ENCODE peak calls at places on chromosomes 1 and 21, in five cellular contexts. One of them, this sample, is unnamed.

GRCh38 chr1:64616039-64616438 is 128.8 kb upstream of the RAVER2 start:
- DNase-seq in cardiac muscle cell: peak; percentile 73
- DNase-seq in A549: no peak
- DNase-seq in endothelial cell of umbilical vein: no peak
- DNase-seq in fibroblast of lung: no peak
- DNase-seq in this sample: no peak

GRCh38 chr1:167562697-167563096 is 9.1 kb upstream of the CREG1 start:
- DNase-seq in A549: no peak
- DNase-seq in fibroblast of lung: peak; percentile 27
- DNase-seq in cardiac muscle cell: no peak
- DNase-seq in endothelial cell of umbilical vein: no peak
- DNase-seq in this sample: no peak

GRCh38 chr1:239816090-239816812 is 275.4 kb upstream of the FMN2 start:
- DNase-seq in A549: peak; percentile 89
- DNase-seq in endothelial cell of umbilical vein: no peak
- DNase-seq in fibroblast of lung: peak; percentile 77
- DNase-seq in cardiac muscle cell: no peak
- DNase-seq in this sample: no peak

GRCh38 chr1:160407819-160408801 is 7.7 kb downstream of the VANGL2 start:
- DNase-seq in fibroblast of lung: no peak
- DNase-seq in cardiac muscle cell: no peak
- DNase-seq in A549: no peak
- DNase-seq in endothelial cell of umbilical vein: no peak
- DNase-seq in this sample: no peak

GRCh38 chr1:30788580-30789387 is 31.2 kb upstream of the LAPTM5 start:
- DNase-seq in cardiac muscle cell: no peak
- DNase-seq in endothelial cell of umbilical vein: no peak
- DNase-seq in fibroblast of lung: no peak
- DNase-seq in A549: no peak
- DNase-seq in this sample: no peak

GRCh38 chr21:44921928-44922327 is 1.2 kb upstream of the ITGB2 start:
- DNase-seq in cardiac muscle cell: no peak
- DNase-seq in fibroblast of lung: no peak
- DNase-seq in endothelial cell of umbilical vein: no peak
- DNase-seq in A549: no peak
- DNase-seq in this sample: no peak

GRCh38 chr21:15063081-15063820 is 1.5 kb downstream of the NRIP1 start:
- DNase-seq in fibroblast of lung: no peak
- DNase-seq in endothelial cell of umbilical vein: peak; percentile 47
- DNase-seq in cardiac muscle cell: peak; percentile 37
- DNase-seq in A549: no peak
- DNase-seq in this sample: no peak

GRCh38 chr1:5995871-5996630 is 3.8 kb upstream of the NPHP4 start:
- DNase-seq in A549: no peak
- DNase-seq in cardiac muscle cell: no peak
- DNase-seq in fibroblast of lung: no peak
- DNase-seq in endothelial cell of umbilical vein: no peak
- DNase-seq in this sample: no peak

GRCh38 chr21:44816761-44817505 is 929 bp downstream of the SUMO3 start:
- DNase-seq in endothelial cell of umbilical vein: no peak
- DNase-seq in cardiac muscle cell: no peak
- DNase-seq in fibroblast of lung: no peak
- DNase-seq in A549: no peak
- DNase-seq in this sample: no peak

GRCh38 chr1:216905052-216905580 is 181.9 kb upstream of the ESRRG start:
- DNase-seq in cardiac muscle cell: no peak
- DNase-seq in endothelial cell of umbilical vein: no peak
- DNase-seq in fibroblast of lung: no peak
- DNase-seq in A549: no peak
- DNase-seq in this sample: no peak

GRCh38 chr1:86541859-86542258 is 5.0 kb upstream of the CLCA4 start:
- DNase-seq in fibroblast of lung: no peak
- DNase-seq in cardiac muscle cell: no peak
- DNase-seq in endothelial cell of umbilical vein: no peak
- DNase-seq in A549: no peak
- DNase-seq in this sample: no peak

GRCh38 chr1:186530104-186530503 is 69.2 kb upstream of the PDC start:
- DNase-seq in cardiac muscle cell: no peak
- DNase-seq in endothelial cell of umbilical vein: no peak
- DNase-seq in A549: no peak
- DNase-seq in fibroblast of lung: peak; percentile 33
- DNase-seq in this sample: no peak

GRCh38 chr1:178594133-178594532 is 81.2 kb downstream of the TEX35 start:
- DNase-seq in endothelial cell of umbilical vein: peak; percentile 37
- DNase-seq in fibroblast of lung: no peak
- DNase-seq in cardiac muscle cell: no peak
- DNase-seq in A549: no peak
- DNase-seq in this sample: no peak

GRCh38 chr1:205939690-205940330 is 3.4 kb downstream of the SLC26A9 start:
- DNase-seq in endothelial cell of umbilical vein: no peak
- DNase-seq in cardiac muscle cell: peak; percentile 63
- DNase-seq in A549: peak; percentile 58
- DNase-seq in fibroblast of lung: no peak
- DNase-seq in this sample: no peak

GRCh38 chr1:12255918-12256317 is 26.1 kb downstream of the VPS13D start:
- DNase-seq in A549: no peak
- DNase-seq in fibroblast of lung: no peak
- DNase-seq in cardiac muscle cell: no peak
- DNase-seq in endothelial cell of umbilical vein: no peak
- DNase-seq in this sample: no peak

GRCh38 chr21:15839601-15840000 is 109.8 kb downstream of the USP25 start:
- DNase-seq in fibroblast of lung: no peak
- DNase-seq in endothelial cell of umbilical vein: no peak
- DNase-seq in A549: no peak
- DNase-seq in cardiac muscle cell: no peak
- DNase-seq in this sample: no peak

GRCh38 chr1:154490327-154490726 is 11.7 kb upstream of the TDRD10 start:
- DNase-seq in fibroblast of lung: no peak
- DNase-seq in cardiac muscle cell: no peak
- DNase-seq in A549: no peak
- DNase-seq in endothelial cell of umbilical vein: peak; percentile 49
- DNase-seq in this sample: no peak

GRCh38 chr1:236287757-236288619 is 6.2 kb upstream of the ERO1B start:
- DNase-seq in cardiac muscle cell: peak; percentile 18
- DNase-seq in A549: no peak
- DNase-seq in fibroblast of lung: no peak
- DNase-seq in endothelial cell of umbilical vein: no peak
- DNase-seq in this sample: no peak

GRCh38 chr1:3219005-3219724 is 150.2 kb downstream of the PRDM16 start:
- DNase-seq in endothelial cell of umbilical vein: no peak
- DNase-seq in cardiac muscle cell: no peak
- DNase-seq in fibroblast of lung: peak; percentile 1
- DNase-seq in A549: peak; percentile 2
- DNase-seq in this sample: no peak

GRCh38 chr1:58864654-58865053 is 80.8 kb upstream of the JUN start:
- DNase-seq in cardiac muscle cell: no peak
- DNase-seq in endothelial cell of umbilical vein: no peak
- DNase-seq in A549: no peak
- DNase-seq in fibroblast of lung: no peak
- DNase-seq in this sample: no peak

GRCh38 chr1:30489737-30490389 is 233.5 kb downstream of the MATN1 start:
- DNase-seq in cardiac muscle cell: no peak
- DNase-seq in A549: no peak
- DNase-seq in fibroblast of lung: no peak
- DNase-seq in endothelial cell of umbilical vein: no peak
- DNase-seq in this sample: no peak

GRCh38 chr1:217907504-217907903 is 276.4 kb downstream of the SPATA17 start:
- DNase-seq in A549: peak; percentile 36
- DNase-seq in fibroblast of lung: peak; percentile 39
- DNase-seq in endothelial cell of umbilical vein: no peak
- DNase-seq in cardiac muscle cell: no peak
- DNase-seq in this sample: no peak

GRCh38 chr1:181089777-181090505 is 1.4 kb downstream of the IER5 start:
- DNase-seq in fibroblast of lung: peak; percentile 59
- DNase-seq in A549: no peak
- DNase-seq in endothelial cell of umbilical vein: peak; percentile 72
- DNase-seq in cardiac muscle cell: peak; percentile 54
- DNase-seq in this sample: no peak

GRCh38 chr1:30847358-30847972 is 61.1 kb downstream of the SDC3 start:
- DNase-seq in A549: no peak
- DNase-seq in cardiac muscle cell: no peak
- DNase-seq in fibroblast of lung: peak; percentile 65
- DNase-seq in endothelial cell of umbilical vein: peak; percentile 81
- DNase-seq in this sample: no peak

GRCh38 chr1:110783292-110783918 is 89.5 kb upstream of the CD53 start:
- DNase-seq in cardiac muscle cell: peak; percentile 68
- DNase-seq in fibroblast of lung: peak; percentile 58
- DNase-seq in endothelial cell of umbilical vein: peak; percentile 47
- DNase-seq in A549: peak; percentile 50
- DNase-seq in this sample: no peak

GRCh38 chr21:45950740-45951515 is 30.6 kb upstream of the COL6A1 start:
- DNase-seq in fibroblast of lung: peak; percentile 64
- DNase-seq in cardiac muscle cell: no peak
- DNase-seq in endothelial cell of umbilical vein: peak; percentile 12
- DNase-seq in A549: no peak
- DNase-seq in this sample: no peak

GRCh38 chr1:31423418-31423947 is 10.5 kb downstream of the SERINC2 start:
- DNase-seq in fibroblast of lung: no peak
- DNase-seq in cardiac muscle cell: no peak
- DNase-seq in A549: no peak
- DNase-seq in endothelial cell of umbilical vein: no peak
- DNase-seq in this sample: no peak

GRCh38 chr21:36163780-36164426 is 7.3 kb downstream of the DOP1B start:
- DNase-seq in fibroblast of lung: no peak
- DNase-seq in endothelial cell of umbilical vein: no peak
- DNase-seq in cardiac muscle cell: no peak
- DNase-seq in A549: no peak
- DNase-seq in this sample: no peak

DNA sequence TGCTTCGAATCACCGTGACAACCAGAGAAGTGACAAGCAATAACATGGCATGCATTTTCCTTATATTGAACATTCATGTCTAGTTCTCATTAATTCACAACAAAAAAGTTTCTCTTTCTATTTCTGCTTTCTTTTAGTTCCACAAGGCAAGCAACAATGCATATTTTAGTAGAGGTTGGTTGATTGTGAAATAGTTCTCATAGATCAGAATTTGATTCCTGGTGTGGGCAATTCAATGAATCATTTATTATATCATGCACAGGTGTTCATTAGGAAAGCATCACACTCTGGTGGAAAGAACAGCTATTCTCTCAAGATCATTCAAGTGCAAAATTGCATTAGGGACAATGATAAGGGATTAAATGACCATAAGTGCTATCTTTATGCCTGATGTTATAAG is 980.9 kb downstream of the BRINP3 start:
- DNase-seq in cardiac muscle cell: no peak
- DNase-seq in endothelial cell of umbilical vein: no peak
- DNase-seq in A549: no peak
- DNase-seq in fibroblast of lung: no peak
- DNase-seq in this sample: no peak
- TF ChIP-seq CTCF in cardiac muscle cell: no peak
- TF ChIP-seq CTCF in endothelial cell of umbilical vein: no peak
- TF ChIP-seq CTCF in A549: no peak
- TF ChIP-seq CTCF in fibroblast of lung: no peak
- TF ChIP-seq CTCF in this sample: no peak

DNA sequence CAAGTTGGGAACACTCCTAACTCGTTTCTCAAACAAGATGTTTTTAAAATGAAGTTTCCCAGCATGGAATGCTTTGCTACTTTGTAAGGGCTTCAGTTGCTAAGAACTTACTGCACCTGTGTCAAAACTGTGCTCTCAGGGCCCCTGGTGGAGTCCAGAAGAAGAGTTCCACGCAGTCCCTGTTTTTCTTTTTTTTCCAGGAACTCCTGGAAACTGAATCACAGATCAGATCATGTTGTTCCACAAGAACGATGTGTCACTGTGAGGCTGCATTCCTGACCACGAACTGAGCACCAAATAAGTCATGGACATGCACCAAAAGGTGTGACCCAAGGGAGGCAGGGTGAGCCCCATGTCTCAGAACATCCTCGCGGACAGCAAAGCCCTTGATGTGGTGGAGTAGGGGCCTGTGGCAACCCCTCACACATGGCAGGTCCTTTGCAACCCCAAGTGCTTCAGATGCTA is 257.2 kb downstream of the KCNJ6 start:
- DNase-seq in A549: peak; percentile 79
- DNase-seq in fibroblast of lung: peak; percentile 75
- DNase-seq in endothelial cell of umbilical vein: peak; percentile 95
- DNase-seq in cardiac muscle cell: no peak
- DNase-seq in this sample: no peak
- TF ChIP-seq CTCF in A549: no peak
- TF ChIP-seq CTCF in fibroblast of lung: peak; percentile 27
- TF ChIP-seq CTCF in endothelial cell of umbilical vein: peak; percentile 62
- TF ChIP-seq CTCF in cardiac muscle cell: peak; percentile 23
- TF ChIP-seq CTCF in this sample: no peak

GRCh38 chr1:155978325-155978972 is at the start of gene ARHGEF2:
- DNase-seq in cardiac muscle cell: peak; percentile 86
- DNase-seq in fibroblast of lung: peak; percentile 67
- DNase-seq in endothelial cell of umbilical vein: peak; percentile 50
- DNase-seq in A549: peak; percentile 80
- DNase-seq in this sample: peak; percentile 79
- TF ChIP-seq CTCF in cardiac muscle cell: peak; percentile 40
- TF ChIP-seq CTCF in fibroblast of lung: peak; percentile 40
- TF ChIP-seq CTCF in endothelial cell of umbilical vein: peak; percentile 44
- TF ChIP-seq CTCF in A549: peak; percentile 23
- TF ChIP-seq CTCF in this sample: peak; percentile 54

GRCh38 chr1:202589190-202589680 is 121.0 kb downstream of the SYT2 start:
- DNase-seq in cardiac muscle cell: peak; percentile 33
- DNase-seq in endothelial cell of umbilical vein: peak; percentile 91
- DNase-seq in A549: peak; percentile 96
- DNase-seq in fibroblast of lung: peak; percentile 99
- DNase-seq in this sample: no peak
- TF ChIP-seq CTCF in cardiac muscle cell: no peak
- TF ChIP-seq CTCF in endothelial cell of umbilical vein: no peak
- TF ChIP-seq CTCF in A549: no peak
- TF ChIP-seq CTCF in fibroblast of lung: no peak
- TF ChIP-seq CTCF in this sample: no peak

DNA sequence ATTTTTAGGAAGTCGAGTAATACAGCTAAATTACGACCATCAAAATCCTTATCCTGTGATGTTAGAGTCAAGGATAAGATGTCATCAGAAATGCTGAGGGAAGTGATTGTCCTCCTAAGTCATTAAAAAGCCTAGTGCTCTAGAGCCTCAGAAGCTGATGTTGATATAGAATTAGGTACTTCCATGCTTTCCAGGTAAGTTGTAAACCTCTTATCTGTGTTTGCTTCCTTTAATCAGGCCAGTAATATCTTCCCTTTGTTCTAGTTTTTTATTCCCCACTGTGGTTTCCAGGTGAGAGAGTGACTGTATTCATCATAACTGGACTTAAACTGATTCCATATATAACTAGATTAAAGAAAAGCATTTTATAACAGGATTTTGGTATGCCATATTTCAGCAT is 44.4 kb downstream of the SMG7 start:
- DNase-seq in fibroblast of lung: no peak
- DNase-seq in endothelial cell of umbilical vein: no peak
- DNase-seq in A549: no peak
- DNase-seq in cardiac muscle cell: no peak
- DNase-seq in this sample: no peak
- TF ChIP-seq CTCF in fibroblast of lung: no peak
- TF ChIP-seq CTCF in endothelial cell of umbilical vein: no peak
- TF ChIP-seq CTCF in A549: no peak
- TF ChIP-seq CTCF in cardiac muscle cell: no peak
- TF ChIP-seq CTCF in this sample: no peak